ENCODE peak calls at places on chromosomes 11 and 22, in six cellular contexts. One of them, this sample, is unnamed. For H3K27me3, the result is how much of the 10 kb centered on the place peaks cover.

GRCh38 chr22:38402204-38402603 is 52.8 kb downstream of the KCNJ4 start:
- DNase-seq in cardiac muscle cell: no peak
- DNase-seq in CD8-positive, alpha-beta memory T cell: no peak
- DNase-seq in mesendoderm: no peak
- DNase-seq in Panc1: no peak
- DNase-seq in upper lobe of right lung: peak
- DNase-seq in this sample: no peak

GRCh38 chr11:14902650-14903350 is 10.8 kb upstream of the CYP2R1 start:
- DNase-seq in cardiac muscle cell: no peak
- DNase-seq in CD8-positive, alpha-beta memory T cell: no peak
- DNase-seq in mesendoderm: peak
- DNase-seq in Panc1: no peak
- DNase-seq in upper lobe of right lung: no peak
- DNase-seq in this sample: no peak

GRCh38 chr11:106939157-106939556 is 79.1 kb downstream of the GUCY1A2 start:
- DNase-seq in cardiac muscle cell: no peak
- DNase-seq in CD8-positive, alpha-beta memory T cell: no peak
- DNase-seq in mesendoderm: no peak
- DNase-seq in Panc1: no peak
- DNase-seq in upper lobe of right lung: no peak
- DNase-seq in this sample: no peak

GRCh38 chr22:39522567-39523300 is 2.4 kb downstream of the ATF4 start:
- DNase-seq in cardiac muscle cell: peak
- DNase-seq in CD8-positive, alpha-beta memory T cell: no peak
- DNase-seq in mesendoderm: no peak
- DNase-seq in Panc1: no peak
- DNase-seq in upper lobe of right lung: no peak
- DNase-seq in this sample: peak

GRCh38 chr11:72773291-72773690 is 20.6 kb downstream of the STARD10 start:
- DNase-seq in cardiac muscle cell: no peak
- DNase-seq in CD8-positive, alpha-beta memory T cell: no peak
- DNase-seq in mesendoderm: no peak
- DNase-seq in Panc1: no peak
- DNase-seq in upper lobe of right lung: no peak
- DNase-seq in this sample: no peak

GRCh38 chr11:1225386-1226225 is 2.7 kb downstream of the MUC5B start:
- DNase-seq in cardiac muscle cell: no peak
- DNase-seq in CD8-positive, alpha-beta memory T cell: no peak
- DNase-seq in mesendoderm: no peak
- DNase-seq in Panc1: no peak
- DNase-seq in upper lobe of right lung: peak
- DNase-seq in this sample: no peak

GRCh38 chr22:44620129-44620840 is 81.7 kb upstream of the PRR5 start:
- DNase-seq in cardiac muscle cell: peak
- DNase-seq in CD8-positive, alpha-beta memory T cell: peak
- DNase-seq in mesendoderm: peak
- DNase-seq in Panc1: no peak
- DNase-seq in upper lobe of right lung: no peak
- DNase-seq in this sample: no peak

GRCh38 chr11:6926208-6927029 is at the start of gene ZNF215:
- DNase-seq in cardiac muscle cell: peak
- DNase-seq in CD8-positive, alpha-beta memory T cell: no peak
- DNase-seq in mesendoderm: peak
- DNase-seq in Panc1: peak
- DNase-seq in upper lobe of right lung: peak
- DNase-seq in this sample: peak

GRCh38 chr22:19844423-19845368 is 10.0 kb downstream of the GNB1L start:
- DNase-seq in cardiac muscle cell: no peak
- DNase-seq in CD8-positive, alpha-beta memory T cell: peak
- DNase-seq in mesendoderm: no peak
- DNase-seq in Panc1: no peak
- DNase-seq in upper lobe of right lung: peak
- DNase-seq in this sample: peak

GRCh38 chr11:116948375-116948774 is 111.0 kb upstream of the APOA1 start:
- DNase-seq in cardiac muscle cell: no peak
- DNase-seq in CD8-positive, alpha-beta memory T cell: no peak
- DNase-seq in mesendoderm: no peak
- DNase-seq in Panc1: no peak
- DNase-seq in upper lobe of right lung: no peak
- DNase-seq in this sample: no peak

GRCh38 chr22:24421428-24421931 is 5.9 kb upstream of the ADORA2A start:
- DNase-seq in cardiac muscle cell: no peak
- DNase-seq in CD8-positive, alpha-beta memory T cell: peak
- DNase-seq in mesendoderm: peak
- DNase-seq in Panc1: no peak
- DNase-seq in upper lobe of right lung: no peak
- DNase-seq in this sample: no peak

GRCh38 chr22:30453731-30454510 is 17.9 kb downstream of the SEC14L3 start:
- DNase-seq in cardiac muscle cell: peak
- DNase-seq in CD8-positive, alpha-beta memory T cell: no peak
- DNase-seq in mesendoderm: peak
- DNase-seq in Panc1: no peak
- DNase-seq in upper lobe of right lung: peak
- DNase-seq in this sample: no peak

GRCh38 chr11:133967599-133968238 is 11.0 kb upstream of the IGSF9B start:
- DNase-seq in cardiac muscle cell: no peak
- DNase-seq in CD8-positive, alpha-beta memory T cell: no peak
- DNase-seq in mesendoderm: no peak
- DNase-seq in Panc1: no peak
- DNase-seq in upper lobe of right lung: no peak
- DNase-seq in this sample: no peak
- H3K27me3 ChIP-seq in cardiac muscle cell: under half
- H3K27me3 ChIP-seq in CD8-positive, alpha-beta memory T cell: under half
- H3K27me3 ChIP-seq in mesendoderm: under half
- H3K27me3 ChIP-seq in Panc1: under half
- H3K27me3 ChIP-seq in upper lobe of right lung: under half
- H3K27me3 ChIP-seq in this sample: under half

GRCh38 chr11:94650756-94651155 is 83.6 kb downstream of the PIWIL4 start:
- DNase-seq in cardiac muscle cell: no peak
- DNase-seq in CD8-positive, alpha-beta memory T cell: no peak
- DNase-seq in mesendoderm: peak
- DNase-seq in Panc1: no peak
- DNase-seq in upper lobe of right lung: peak
- DNase-seq in this sample: no peak
- H3K4me3 ChIP-seq in cardiac muscle cell: no peak
- H3K4me3 ChIP-seq in CD8-positive, alpha-beta memory T cell: no peak
- H3K4me3 ChIP-seq in mesendoderm: peak
- H3K4me3 ChIP-seq in Panc1: no peak
- H3K4me3 ChIP-seq in upper lobe of right lung: no peak
- H3K4me3 ChIP-seq in this sample: no peak

GRCh38 chr22:50600541-50600940 is at the start of gene MAPK8IP2:
- DNase-seq in cardiac muscle cell: peak
- DNase-seq in CD8-positive, alpha-beta memory T cell: no peak
- DNase-seq in mesendoderm: no peak
- DNase-seq in Panc1: no peak
- DNase-seq in upper lobe of right lung: no peak
- DNase-seq in this sample: no peak

GRCh38 chr22:50595189-50595588 is 5.4 kb upstream of the MAPK8IP2 start:
- DNase-seq in cardiac muscle cell: no peak
- DNase-seq in CD8-positive, alpha-beta memory T cell: no peak
- DNase-seq in mesendoderm: no peak
- DNase-seq in Panc1: no peak
- DNase-seq in upper lobe of right lung: no peak
- DNase-seq in this sample: no peak

GRCh38 chr22:50599816-50600454 is 658 bp upstream of the MAPK8IP2 start:
- DNase-seq in cardiac muscle cell: peak
- DNase-seq in CD8-positive, alpha-beta memory T cell: peak
- DNase-seq in mesendoderm: peak
- DNase-seq in Panc1: no peak
- DNase-seq in upper lobe of right lung: no peak
- DNase-seq in this sample: no peak

GRCh38 chr22:50600967-50601668 is 525 bp downstream of the MAPK8IP2 start:
- DNase-seq in cardiac muscle cell: peak
- DNase-seq in CD8-positive, alpha-beta memory T cell: no peak
- DNase-seq in mesendoderm: no peak
- DNase-seq in Panc1: no peak
- DNase-seq in upper lobe of right lung: no peak
- DNase-seq in this sample: no peak

DNA sequence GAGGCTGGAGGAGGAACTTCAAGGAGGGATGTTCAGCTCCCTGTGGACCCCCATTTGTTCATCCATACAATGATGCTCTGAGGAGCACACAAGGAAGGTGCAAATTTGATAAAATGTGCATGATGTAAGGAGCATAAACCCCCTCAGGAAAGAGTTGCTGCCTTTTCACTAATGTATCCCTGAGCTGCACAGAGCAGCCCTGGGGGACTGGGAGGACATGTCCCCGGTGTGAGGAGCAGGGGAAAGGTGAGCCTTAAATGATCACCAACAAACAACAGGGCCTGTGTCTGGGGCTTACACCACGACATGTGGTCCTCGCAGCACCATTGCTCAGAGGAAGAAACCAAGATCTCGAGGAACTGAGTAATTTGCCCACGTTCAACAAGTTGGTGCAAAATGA is 3.5 kb upstream of the MAPK8IP2 start:
- DNase-seq in cardiac muscle cell: no peak
- DNase-seq in CD8-positive, alpha-beta memory T cell: no peak
- DNase-seq in mesendoderm: no peak
- DNase-seq in Panc1: no peak
- DNase-seq in upper lobe of right lung: peak
- DNase-seq in this sample: no peak
- H3K27me3 ChIP-seq in cardiac muscle cell: under half
- H3K27me3 ChIP-seq in CD8-positive, alpha-beta memory T cell: under half
- H3K27me3 ChIP-seq in mesendoderm: under half
- H3K27me3 ChIP-seq in Panc1: under half
- H3K27me3 ChIP-seq in upper lobe of right lung: under half
- H3K27me3 ChIP-seq in this sample: under half

GRCh38 chr11:69011624-69012091 is 1.4 kb downstream of the MRGPRF start:
- DNase-seq in cardiac muscle cell: no peak
- DNase-seq in CD8-positive, alpha-beta memory T cell: no peak
- DNase-seq in mesendoderm: no peak
- DNase-seq in Panc1: no peak
- DNase-seq in upper lobe of right lung: no peak
- DNase-seq in this sample: no peak

GRCh38 chr11:69012092-69013008 is 696 bp downstream of the MRGPRF start:
- DNase-seq in cardiac muscle cell: no peak
- DNase-seq in CD8-positive, alpha-beta memory T cell: no peak
- DNase-seq in mesendoderm: no peak
- DNase-seq in Panc1: no peak
- DNase-seq in upper lobe of right lung: no peak
- DNase-seq in this sample: no peak

GRCh38 chr11:69010361-69010891 is 2.6 kb downstream of the MRGPRF start:
- DNase-seq in cardiac muscle cell: no peak
- DNase-seq in CD8-positive, alpha-beta memory T cell: no peak
- DNase-seq in mesendoderm: no peak
- DNase-seq in Panc1: no peak
- DNase-seq in upper lobe of right lung: peak
- DNase-seq in this sample: no peak

GRCh38 chr11:69009441-69010211 is 3.4 kb downstream of the MRGPRF start:
- DNase-seq in cardiac muscle cell: no peak
- DNase-seq in CD8-positive, alpha-beta memory T cell: no peak
- DNase-seq in mesendoderm: no peak
- DNase-seq in Panc1: no peak
- DNase-seq in upper lobe of right lung: peak
- DNase-seq in this sample: no peak

DNA sequence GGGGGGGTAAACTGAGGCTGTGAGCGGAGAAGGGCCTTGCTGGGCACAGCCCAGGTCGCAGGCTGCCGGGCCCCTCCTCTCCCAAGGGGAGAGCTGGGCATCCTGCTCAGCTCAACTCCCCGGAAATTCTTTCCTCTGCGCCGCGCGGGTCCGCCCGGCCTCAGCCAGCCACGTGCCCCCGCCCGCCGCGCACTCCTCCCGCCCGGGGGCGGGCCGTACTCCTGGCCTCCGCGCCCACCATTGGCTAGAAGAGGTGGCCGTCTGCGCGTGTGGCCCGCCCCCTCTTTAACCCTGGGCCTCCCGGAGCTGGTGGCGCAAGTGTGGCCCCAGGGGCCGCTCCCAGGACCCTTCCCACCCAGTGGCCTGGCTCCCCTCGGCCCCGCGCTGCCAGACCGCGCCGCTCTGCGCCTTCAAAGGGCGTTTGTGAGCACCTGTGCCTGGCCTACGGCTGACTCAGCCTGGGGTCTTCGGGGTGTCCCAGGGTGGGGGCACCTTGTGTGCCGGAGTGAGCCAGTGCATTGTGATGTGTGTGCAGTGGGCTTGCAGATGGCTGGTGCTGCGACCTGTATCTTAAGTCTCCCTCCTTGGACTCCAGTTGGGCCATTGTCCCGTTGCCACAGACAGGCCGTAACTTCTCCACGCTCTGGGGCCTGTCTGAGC is 2.0 kb downstream of the MRGPRF start:
- DNase-seq in cardiac muscle cell: peak
- DNase-seq in CD8-positive, alpha-beta memory T cell: peak
- DNase-seq in mesendoderm: peak
- DNase-seq in Panc1: no peak
- DNase-seq in upper lobe of right lung: peak
- DNase-seq in this sample: peak
- H3K4me3 ChIP-seq in cardiac muscle cell: no peak
- H3K4me3 ChIP-seq in CD8-positive, alpha-beta memory T cell: no peak
- H3K4me3 ChIP-seq in mesendoderm: no peak
- H3K4me3 ChIP-seq in Panc1: no peak
- H3K4me3 ChIP-seq in upper lobe of right lung: peak
- H3K4me3 ChIP-seq in this sample: peak

DNA sequence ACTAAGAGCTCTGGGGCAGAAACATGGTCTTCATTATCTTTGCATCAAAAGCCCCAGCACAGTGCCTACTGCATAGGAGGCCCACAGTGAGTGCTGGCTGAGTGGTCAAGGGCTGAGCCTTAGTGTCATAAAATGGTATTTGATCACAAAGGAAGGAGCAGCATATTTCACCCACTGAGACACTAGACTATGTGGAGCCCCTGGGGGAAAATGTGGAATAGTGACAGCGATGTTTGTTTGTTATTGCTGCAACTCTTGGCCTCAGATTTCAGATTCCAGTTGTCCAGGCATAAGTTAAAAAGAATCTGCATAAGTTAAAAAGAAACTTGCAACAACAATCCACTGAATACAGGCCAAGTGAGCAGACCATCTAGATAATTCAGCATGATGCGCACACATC is 7.0 kb downstream of the KIRREL3 start:
- DNase-seq in cardiac muscle cell: no peak
- DNase-seq in CD8-positive, alpha-beta memory T cell: no peak
- DNase-seq in mesendoderm: no peak
- DNase-seq in Panc1: no peak
- DNase-seq in upper lobe of right lung: no peak
- DNase-seq in this sample: no peak
- H3K27me3 ChIP-seq in cardiac muscle cell: half or more
- H3K27me3 ChIP-seq in CD8-positive, alpha-beta memory T cell: under half
- H3K27me3 ChIP-seq in mesendoderm: under half
- H3K27me3 ChIP-seq in Panc1: under half
- H3K27me3 ChIP-seq in upper lobe of right lung: under half
- H3K27me3 ChIP-seq in this sample: under half

DNA sequence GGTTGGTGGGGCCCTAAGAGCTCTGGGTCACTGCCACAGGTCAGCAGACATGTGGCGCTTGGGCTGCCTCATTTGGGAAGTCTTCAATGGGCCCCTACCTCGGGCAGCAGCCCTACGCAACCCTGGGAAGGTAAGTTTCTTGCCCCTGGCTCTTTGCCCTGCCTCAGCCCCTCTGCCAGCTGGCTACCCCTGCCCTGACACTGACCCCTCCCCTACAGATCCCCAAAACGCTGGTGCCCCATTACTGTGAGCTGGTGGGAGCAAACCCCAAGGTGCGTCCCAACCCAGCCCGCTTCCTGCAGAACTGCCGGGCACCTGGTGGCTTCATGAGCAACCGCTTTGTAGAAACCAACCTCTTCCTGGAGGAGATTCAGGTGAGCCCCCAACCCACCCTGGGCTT is 1.9 kb downstream of the SCYL1 start:
- DNase-seq in cardiac muscle cell: no peak
- DNase-seq in CD8-positive, alpha-beta memory T cell: no peak
- DNase-seq in mesendoderm: no peak
- DNase-seq in Panc1: no peak
- DNase-seq in upper lobe of right lung: peak
- DNase-seq in this sample: no peak
- H3K4me3 ChIP-seq in cardiac muscle cell: no peak
- H3K4me3 ChIP-seq in CD8-positive, alpha-beta memory T cell: no peak
- H3K4me3 ChIP-seq in mesendoderm: no peak
- H3K4me3 ChIP-seq in Panc1: no peak
- H3K4me3 ChIP-seq in upper lobe of right lung: no peak
- H3K4me3 ChIP-seq in this sample: no peak

GRCh38 chr11:46161201-46161600 is 39.9 kb upstream of the PHF21A start:
- DNase-seq in cardiac muscle cell: no peak
- DNase-seq in CD8-positive, alpha-beta memory T cell: no peak
- DNase-seq in mesendoderm: no peak
- DNase-seq in Panc1: no peak
- DNase-seq in upper lobe of right lung: no peak
- DNase-seq in this sample: no peak
- H3K27me3 ChIP-seq in cardiac muscle cell: under half
- H3K27me3 ChIP-seq in CD8-positive, alpha-beta memory T cell: under half
- H3K27me3 ChIP-seq in mesendoderm: under half
- H3K27me3 ChIP-seq in Panc1: under half
- H3K27me3 ChIP-seq in upper lobe of right lung: under half
- H3K27me3 ChIP-seq in this sample: under half